ENCODE peak calls at places on chromosomes 2 and 18, in eight cellular contexts. X is GM23338, H is OCI-LY7, E is SK-N-SH, K is PC-3, A is hepatocyte, Z is HCT116, J is MM.1S. R is an unnamed sample.

GRCh38 chr18:57230861-57231260 is 84.0 kb downstream of the BOD1L2 start:
- DNase-seq in Z (no peak), E (no peak), J (no peak), K (peak; percentile 21), H (no peak), X (peak; percentile 10), A (no peak), R (no peak)

GRCh38 chr2:47811668-47812067 is 28.7 kb downstream of the MSH6 start:
- DNase-seq in E (no peak), K (no peak), J (no peak), Z (no peak), X (no peak), H (no peak), A (no peak), R (no peak)

GRCh38 chr2:212237350-212238095 is 301.1 kb downstream of the ERBB4 start:
- DNase-seq in Z (no peak), K (no peak), H (no peak), X (peak; percentile 72), J (no peak), E (no peak), A (peak; percentile 17), R (peak; percentile 46)

GRCh38 chr2:232437130-232437620 is 18.8 kb upstream of the ALPI start:
- DNase-seq in H (no peak), E (peak; percentile 10), A (no peak), J (no peak), X (no peak), Z (no peak), K (no peak), R (no peak)

GRCh38 chr2:19021100-19021476 is 337.3 kb downstream of the OSR1 start:
- DNase-seq in X (no peak), Z (peak; percentile 7), H (no peak), E (no peak), J (no peak), K (peak; percentile 64), A (peak; percentile 52), R (peak; percentile 24)

GRCh38 chr2:73926493-73927327 is at the start of gene DGUOK:
- DNase-seq in A (peak; percentile 99), H (peak; percentile 100), J (peak; percentile 100), Z (peak; percentile 99), K (peak; percentile 99), E (peak; percentile 92), X (peak; percentile 100), R (peak; percentile 98)

GRCh38 chr2:23545391-23545790 is 160.4 kb downstream of the KLHL29 start:
- DNase-seq in E (peak; percentile 82), K (no peak), J (no peak), A (no peak), Z (no peak), H (no peak), X (no peak), R (no peak)

GRCh38 chr2:126776701-126777619 is 121.0 kb downstream of the GYPC start:
- DNase-seq in J (peak; percentile 69), K (peak; percentile 64), X (peak; percentile 86), E (peak; percentile 86), H (peak; percentile 73), Z (peak; percentile 22), A (peak; percentile 90), R (peak; percentile 88)

GRCh38 chr2:38581193-38582147 is 21.3 kb downstream of the HNRNPLL start:
- DNase-seq in J (peak; percentile 81), Z (peak; percentile 52), A (peak; percentile 86), H (peak; percentile 87), E (peak; percentile 44), X (peak; percentile 95), K (peak; percentile 86), R (peak; percentile 77)

GRCh38 chr2:68203587-68203986 is 45.9 kb downstream of the PNO1 start:
- DNase-seq in E (no peak), J (peak; percentile 80), Z (no peak), H (peak; percentile 82), A (no peak), X (no peak), K (no peak), R (no peak)

GRCh38 chr2:229060147-229060546 is 210.9 kb downstream of the PID1 start:
- DNase-seq in J (no peak), H (no peak), K (no peak), Z (no peak), E (no peak), A (no peak), X (no peak), R (no peak)

GRCh38 chr18:60075477-60075876 is 175.7 kb downstream of the PMAIP1 start:
- DNase-seq in E (no peak), K (no peak), X (peak; percentile 14), Z (no peak), J (no peak), H (no peak), A (no peak), R (no peak)

GRCh38 chr2:240959214-240959940 is 39.0 kb upstream of the SNED1 start:
- DNase-seq in X (no peak), K (no peak), A (no peak), Z (no peak), J (no peak), E (peak; percentile 31), H (no peak), R (no peak)

GRCh38 chr2:100752628-100753333 is 67.2 kb upstream of the NPAS2 start:
- DNase-seq in J (no peak), H (no peak), E (no peak), Z (no peak), X (no peak), A (peak; percentile 31), K (peak; percentile 90), R (no peak)

GRCh38 chr2:56682397-56682760 is 498.6 kb downstream of the CCDC85A start:
- DNase-seq in K (no peak), A (no peak), H (no peak), J (no peak), X (no peak), Z (no peak), E (no peak), R (no peak)

GRCh38 chr2:229942671-229943070 is 20.4 kb downstream of the FBXO36 start:
- DNase-seq in E (no peak), H (no peak), Z (no peak), K (no peak), X (no peak), A (no peak), J (no peak), R (no peak)

GRCh38 chr2:37987098-37987497 is 62.0 kb downstream of the RMDN2 start:
- DNase-seq in A (no peak), H (no peak), E (no peak), Z (no peak), J (no peak), X (no peak), K (no peak), R (no peak)

GRCh38 chr2:48940606-48941005 is 185.1 kb upstream of the LHCGR start:
- DNase-seq in J (no peak), E (peak; percentile 30), X (no peak), Z (no peak), A (peak; percentile 29), K (no peak), H (no peak), R (no peak)

GRCh38 chr2:222594679-222595078 is 61.2 kb downstream of the FARSB start:
- DNase-seq in Z (no peak), X (no peak), E (no peak), A (peak; percentile 65), H (no peak), K (peak; percentile 55), J (no peak), R (no peak)

GRCh38 chr2:100064592-100065006 is 77.8 kb downstream of the AFF3 start:
- DNase-seq in E (no peak), Z (no peak), H (no peak), A (no peak), X (no peak), J (no peak), K (no peak), R (no peak)

GRCh38 chr2:43818761-43819160 is 19.9 kb downstream of the ABCG5 start:
- DNase-seq in J (no peak), H (no peak), A (peak; percentile 75), K (peak; percentile 21), E (no peak), Z (peak; percentile 10), X (no peak), R (no peak)

GRCh38 chr2:150732064-150732463 is 244.6 kb upstream of the RND3 start:
- DNase-seq in J (no peak), X (no peak), E (peak; percentile 4), K (peak; percentile 64), H (no peak), Z (no peak), A (no peak), R (no peak)

GRCh38 chr2:150733219-150733618 is 245.8 kb upstream of the RND3 start:
- DNase-seq in X (no peak), A (peak; percentile 9), H (no peak), J (no peak), E (no peak), Z (no peak), K (no peak), R (no peak)

GRCh38 chr2:150732491-150732890 is 245.0 kb upstream of the RND3 start:
- DNase-seq in X (no peak), E (no peak), Z (no peak), A (no peak), J (no peak), K (no peak), H (no peak), R (no peak)

GRCh38 chr2:150735894-150736498 is 248.5 kb upstream of the RND3 start:
- DNase-seq in J (no peak), Z (no peak), K (no peak), H (no peak), A (no peak), X (peak; percentile 68), E (no peak), R (no peak)
- H3K27ac ChIP-seq in J (no peak overlapping the region), Z (no peak overlapping the region), K (no peak overlapping the region), H (no peak overlapping the region), A (no peak overlapping the region), X (peak overlapping the region; percentile 91), E (no peak overlapping the region), R (no peak overlapping the region)

GRCh38 chr2:181440919-181441318 is 16.3 kb upstream of the ITGA4 start:
- DNase-seq in Z (no peak), E (no peak), H (no peak), J (no peak), A (no peak), X (no peak), K (no peak), R (no peak)

GRCh38 chr2:181440336-181440735 is 16.9 kb upstream of the ITGA4 start:
- DNase-seq in K (no peak), H (no peak), E (no peak), A (no peak), X (no peak), J (no peak), Z (no peak), R (no peak)

GRCh38 chr2:181438298-181438697 is 18.9 kb upstream of the ITGA4 start:
- DNase-seq in X (peak; percentile 67), H (peak; percentile 74), A (no peak), Z (peak; percentile 35), E (no peak), K (peak; percentile 63), J (peak; percentile 72), R (no peak)
- TF ChIP-seq CTCF in X (peak; percentile 62), H (peak; percentile 84), A (peak; percentile 5), Z (peak; percentile 35), E (peak; percentile 25), K (peak; percentile 66), J (peak; percentile 58), R (peak; percentile 30)

GRCh38 chr2:204282525-204282924 is 262.8 kb upstream of the PARD3B start:
- DNase-seq in H (no peak), Z (no peak), K (no peak), E (no peak), J (no peak), A (peak; percentile 67), X (peak; percentile 76), R (peak; percentile 89)
- TF ChIP-seq EZH2phosphoT487 in H (no peak), Z (no peak), K (no peak), E (no peak), J (no peak), A (no peak), X (no peak), R (peak; percentile 26)

GRCh38 chr2:98269274-98269673 is 77.0 kb upstream of the CNGA3 start:
- DNase-seq in Z (peak; percentile 64), A (peak; percentile 72), H (peak; percentile 62), J (peak; percentile 50), X (peak; percentile 86), K (peak; percentile 72), E (peak; percentile 61), R (peak; percentile 66)

GRCh38 chr2:98269830-98270229 is 76.4 kb upstream of the CNGA3 start:
- DNase-seq in X (no peak), J (no peak), H (no peak), A (no peak), E (no peak), Z (no peak), K (no peak), R (no peak)
- H3K27ac ChIP-seq in X (no peak overlapping the region), J (no peak overlapping the region), H (no peak overlapping the region), A (no peak overlapping the region), E (no peak overlapping the region), Z (no peak overlapping the region), K (no peak overlapping the region), R (no peak overlapping the region)

R was measured in neural progenitor cell.